ENCODE peak calls at places on chromosomes 13 and 19, in six cellular contexts. Q is aorta, S is ACHN, J is NAMALWA, D is trophoblast cell, E is DMS79 treated with DMSO at 0.1 percent for 48 hours. Y is an unnamed sample.

GRCh38 chr19:996051-996838 is 4.0 kb upstream of the GRIN3B start:
- DNase-seq in Q (no peak), S (no peak), J (no peak), D (peak), E (peak), Y (peak)

GRCh38 chr19:14248578-14249011 is 42.6 kb upstream of the ADGRL1 start:
- DNase-seq in Q (no peak), S (peak), J (no peak), D (no peak), E (peak), Y (peak)

GRCh38 chr13:95296326-95296939 is 4.8 kb downstream of the ABCC4 start:
- DNase-seq in Q (no peak), S (peak), J (peak), D (peak), E (no peak), Y (peak)

GRCh38 chr19:53055117-53055516 is 10.6 kb downstream of the ERVV-2 start:
- DNase-seq in Q (no peak), S (no peak), J (no peak), D (peak), E (peak), Y (no peak)

GRCh38 chr13:77715233-77715891 is 17.9 kb downstream of the SLAIN1 start:
- DNase-seq in Q (no peak), S (no peak), J (no peak), D (no peak), E (no peak), Y (no peak)

GRCh38 chr13:113657851-113658741 is at the start of gene ATP4B:
- DNase-seq in Q (peak), S (no peak), J (no peak), D (no peak), E (no peak), Y (no peak)

GRCh38 chr19:37997911-37998344 is 90.9 kb downstream of the SIPA1L3 start:
- DNase-seq in Q (no peak), S (peak), J (peak), D (no peak), E (no peak), Y (no peak)

GRCh38 chr19:35596366-35596999 is 10.5 kb downstream of the PMIS2 start:
- DNase-seq in Q (peak), S (no peak), J (peak), D (no peak), E (no peak), Y (no peak)

GRCh38 chr19:39499082-39499642 is 415 bp downstream of the DLL3 start:
- DNase-seq in Q (no peak), S (no peak), J (peak), D (no peak), E (peak), Y (peak)

GRCh38 chr13:35994131-35994966 is 136.8 kb downstream of the DCLK1 start:
- DNase-seq in Q (peak), S (peak), J (no peak), D (peak), E (no peak), Y (no peak)

GRCh38 chr19:966481-967088 is 17.6 kb upstream of the WDR18 start:
- DNase-seq in Q (no peak), S (no peak), J (no peak), D (peak), E (no peak), Y (no peak)

GRCh38 chr13:103471896-103472295 is 405.7 kb upstream of the SLC10A2 start:
- DNase-seq in Q (no peak), S (no peak), J (no peak), D (peak), E (no peak), Y (peak)

GRCh38 chr13:34006011-34006410 is 188.1 kb downstream of the RFC3 start:
- DNase-seq in Q (no peak), S (no peak), J (no peak), D (no peak), E (no peak), Y (no peak)

GRCh38 chr19:32865326-32865725 is 4.2 kb downstream of the SLC7A9 start:
- DNase-seq in Q (no peak), S (no peak), J (no peak), D (no peak), E (no peak), Y (no peak)

GRCh38 chr19:40739871-40740703 is 10.2 kb downstream of the ACTMAP start:
- DNase-seq in Q (no peak), S (no peak), J (no peak), D (no peak), E (no peak), Y (no peak)

GRCh38 chr13:48411281-48412099 is 1.4 kb downstream of the LPAR6 start:
- DNase-seq in Q (no peak), S (peak), J (no peak), D (no peak), E (no peak), Y (peak)

GRCh38 chr19:39409207-39409885 is 2.7 kb downstream of the ZFP36 start:
- DNase-seq in Q (peak), S (peak), J (peak), D (peak), E (peak), Y (no peak)

GRCh38 chr19:4115818-4116385 is 8.0 kb downstream of the MAP2K2 start:
- DNase-seq in Q (no peak), S (no peak), J (no peak), D (no peak), E (no peak), Y (no peak)

GRCh38 chr19:29583196-29584006 is 22.7 kb upstream of the POP4 start:
- DNase-seq in Q (no peak), S (no peak), J (no peak), D (no peak), E (peak), Y (no peak)

GRCh38 chr13:77460195-77460594 is 75.3 kb upstream of the SCEL start:
- DNase-seq in Q (peak), S (no peak), J (no peak), D (no peak), E (no peak), Y (no peak)

GRCh38 chr19:48372904-48373303 is 8.7 kb downstream of the SYNGR4 start:
- DNase-seq in Q (no peak), S (no peak), J (no peak), D (no peak), E (peak), Y (no peak)

GRCh38 chr13:45521292-45521691 is 56.6 kb downstream of the COG3 start:
- DNase-seq in Q (no peak), S (no peak), J (no peak), D (no peak), E (no peak), Y (no peak)

GRCh38 chr19:19185853-19186728 is 5.9 kb downstream of the BORCS8 start:
- DNase-seq in Q (no peak), S (peak), J (peak), D (peak), E (no peak), Y (peak)

GRCh38 chr19:29380581-29380980 is 145.2 kb upstream of the VSTM2B start:
- DNase-seq in Q (no peak), S (no peak), J (no peak), D (no peak), E (no peak), Y (no peak)

GRCh38 chr13:42981853-42982252 is 10.2 kb downstream of the EPSTI1 start:
- DNase-seq in Q (no peak), S (no peak), J (no peak), D (peak), E (no peak), Y (no peak)

GRCh38 chr19:41391618-41392017 is 5.5 kb downstream of the EXOSC5 start:
- DNase-seq in Q (no peak), S (no peak), J (no peak), D (no peak), E (no peak), Y (no peak)

GRCh38 chr19:4575978-4576933 is 16.8 kb upstream of the SEMA6B start:
- DNase-seq in Q (peak), S (peak), J (peak), D (peak), E (peak), Y (peak)

GRCh38 chr19:6292006-6292405 is 12.2 kb upstream of the MLLT1 start:
- DNase-seq in Q (no peak), S (no peak), J (no peak), D (no peak), E (no peak), Y (peak)

GRCh38 chr13:25806304-25806974 is 245.4 kb downstream of the SHISA2 start:
- DNase-seq in Q (no peak), S (no peak), J (no peak), D (no peak), E (no peak), Y (no peak)